ENCODE peak calls at places on chromosomes 6 and 20, in seven cellular contexts. U is HS-27A; V is cardiac muscle cell; W is mammary epithelial cell; R is glutamatergic neuron; E is stimulated activated CD4-positive, alpha-beta T cell treated with anti-CD3 and anti-CD28 coated beads, Interleukin-2, amount 100 ng/mL, for 24 hours; H is osteocyte. C is an unnamed sample.

GRCh38 chr6:3211681-3212080 is 15.8 kb downstream of the TUBB2B start:
- DNase-seq in H (peak; percentile 76), E (no peak), R (no peak), W (no peak), U (no peak), V (no peak), C (no peak)

GRCh38 chr6:38876470-38876869 is 161.4 kb downstream of the DNAH8 start:
- DNase-seq in E (peak; percentile 41), H (no peak), V (no peak), R (no peak), W (no peak), U (no peak), C (no peak)

GRCh38 chr6:22320750-22321149 is 23.9 kb upstream of the PRL start:
- DNase-seq in E (no peak), H (no peak), U (peak; percentile 81), V (no peak), R (no peak), W (peak; percentile 52), C (no peak)

GRCh38 chr6:113901482-113901881 is 44.3 kb downstream of the MARCKS start:
- DNase-seq in R (no peak), U (no peak), W (no peak), V (no peak), H (no peak), E (no peak), C (no peak)

GRCh38 chr20:1874534-1875168 is 20.6 kb upstream of the SIRPA start:
- DNase-seq in H (no peak), E (no peak), V (no peak), R (no peak), W (no peak), U (no peak), C (no peak)

GRCh38 chr6:159594106-159594749 is 98.8 kb downstream of the SOD2 start:
- DNase-seq in E (no peak), H (no peak), R (no peak), W (peak; percentile 77), V (no peak), U (peak; percentile 20), C (no peak)

GRCh38 chr6:160036790-160037206 is 67.9 kb downstream of the IGF2R start:
- DNase-seq in R (no peak), V (no peak), E (no peak), H (no peak), W (peak; percentile 81), U (peak; percentile 77), C (no peak)

GRCh38 chr6:56891754-56892153 is 63.2 kb upstream of the BEND6 start:
- DNase-seq in H (no peak), U (no peak), R (no peak), V (no peak), E (no peak), W (no peak), C (no peak)

GRCh38 chr20:48603819-48604405 is 223.9 kb downstream of the PREX1 start:
- DNase-seq in V (no peak), H (no peak), E (no peak), W (no peak), R (no peak), U (no peak), C (no peak)

GRCh38 chr6:135179920-135180457 is 1.1 kb upstream of the MYB start:
- DNase-seq in W (no peak), R (no peak), V (no peak), E (no peak), U (no peak), H (no peak), C (no peak)

GRCh38 chr6:16762265-16762546 is 946 bp upstream of the ATXN1 start:
- DNase-seq in E (no peak), H (no peak), U (no peak), V (no peak), W (no peak), R (no peak), C (no peak)

GRCh38 chr6:151269318-151269995 is 29.7 kb downstream of the AKAP12 start:
- DNase-seq in U (no peak), V (no peak), R (no peak), W (peak; percentile 35), H (no peak), E (no peak), C (no peak)

GRCh38 chr6:32081168-32081624 is 27.9 kb downstream of the TNXB start:
- DNase-seq in H (peak; percentile 89), R (no peak), V (no peak), W (peak; percentile 56), E (no peak), U (peak; percentile 75), C (no peak)

GRCh38 chr6:11241793-11242201 is 9.3 kb upstream of the NEDD9 start:
- DNase-seq in V (peak; percentile 78), U (no peak), H (no peak), R (peak; percentile 52), E (no peak), W (no peak), C (no peak)